ENCODE peak calls at places on chromosome 1, in four cellular contexts. J, M, X and U are unnamed samples.

GRCh38 chr1:200894712-200895447 is at the start of gene INAVA:
- DNase-seq in X (no peak), M (no peak), J (peak; percentile 83), U (peak; percentile 80)

GRCh38 chr1:67647036-67647798 is 37.8 kb upstream of the GADD45A start:
- DNase-seq in X (peak; percentile 41), J (peak; percentile 57), M (no peak), U (no peak)

GRCh38 chr1:182624582-182624981 is 20.4 kb upstream of the RGS16 start:
- DNase-seq in M (no peak), J (no peak), X (no peak), U (no peak)

GRCh38 chr1:47409311-47410085 is 6.6 kb upstream of the FOXE3 start:
- DNase-seq in M (no peak), X (no peak), J (no peak), U (no peak)

GRCh38 chr1:230153655-230154296 is 86.7 kb downstream of the GALNT2 start:
- DNase-seq in M (no peak), X (no peak), J (no peak), U (no peak)

GRCh38 chr1:244461254-244462071 is at the start of gene CATSPERE:
- DNase-seq in J (peak; percentile 93), X (peak; percentile 91), M (peak; percentile 73), U (peak; percentile 93)

GRCh38 chr1:6446665-6447015 is 19.3 kb downstream of the TNFRSF25 start:
- DNase-seq in M (no peak), X (no peak), J (no peak), U (no peak)

GRCh38 chr1:66291047-66291864 is 242.7 kb upstream of the SGIP1 start:
- DNase-seq in X (no peak), J (no peak), M (no peak), U (no peak)

GRCh38 chr1:172599912-172600311 is 59.0 kb upstream of the FASLG start:
- DNase-seq in J (no peak), M (no peak), X (no peak), U (no peak)

GRCh38 chr1:159960721-159961381 is 6.8 kb upstream of the SLAMF9 start:
- DNase-seq in J (no peak), X (no peak), M (peak; percentile 61), U (peak; percentile 72)

GRCh38 chr1:202272446-202272845 is 69.3 kb downstream of the UBE2T start:
- DNase-seq in J (no peak), X (no peak), M (no peak), U (peak; percentile 17)

GRCh38 chr1:28173151-28173979 is 3.1 kb downstream of the PTAFR start:
- DNase-seq in X (no peak), M (no peak), J (no peak), U (no peak)

GRCh38 chr1:203034422-203035110 is 8.3 kb downstream of the PPFIA4 start:
- DNase-seq in M (no peak), J (no peak), X (no peak), U (no peak)

GRCh38 chr1:194289569-194290266 is 1103.3 kb upstream of the B3GALT2 start:
- DNase-seq in M (no peak), X (no peak), J (no peak), U (no peak)

GRCh38 chr1:11749203-11749689 is 12.7 kb upstream of the C1orf167 start:
- DNase-seq in X (no peak), M (no peak), J (peak; percentile 50), U (peak; percentile 55)

DNA sequence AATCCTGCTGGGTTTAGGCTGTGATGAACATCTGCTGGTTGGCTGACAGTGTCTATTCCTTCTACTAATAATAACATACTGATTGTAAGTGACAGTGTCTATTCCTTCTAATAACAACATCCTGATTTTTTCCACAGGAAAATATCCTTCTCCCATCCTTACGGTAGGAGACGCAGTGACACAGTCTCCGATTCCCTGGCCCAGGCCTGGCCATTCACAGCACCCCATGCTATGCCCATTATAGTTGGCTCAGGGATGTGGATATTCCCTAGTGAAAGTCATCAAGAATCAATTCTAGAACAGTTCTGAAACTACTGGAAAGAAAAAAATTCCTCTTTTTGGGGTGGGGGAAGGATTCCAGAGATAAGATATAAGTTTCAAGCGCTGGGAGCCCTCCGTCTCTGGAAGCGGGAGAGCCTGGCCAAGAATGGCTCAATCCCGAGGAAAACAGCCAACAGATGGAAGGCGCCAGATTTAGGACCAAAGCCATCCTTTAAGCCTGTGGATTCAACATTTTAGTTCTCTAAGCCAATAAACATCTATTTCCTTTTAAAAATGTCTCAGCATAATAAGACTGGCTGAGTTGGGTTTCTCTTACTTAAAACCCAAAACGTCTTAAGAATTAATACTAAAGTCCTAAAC is 88.6 kb downstream of the GPATCH2 start:
- DNase-seq in X (peak; percentile 18), J (no peak), M (no peak), U (no peak)
- TF ChIP-seq POLR2A in X (no peak), J (no peak), M (no peak), U (no peak)

GRCh38 chr1:156421062-156421938 is 52.3 kb downstream of the RHBG start:
- DNase-seq in M (peak; percentile 66), J (peak; percentile 72), X (peak; percentile 82), U (peak; percentile 74)
- H3K4me3 ChIP-seq in M (no peak overlapping the region), J (no peak overlapping the region), X (peak overlapping the region; percentile 19), U (peak overlapping the region; percentile 54)

DNA sequence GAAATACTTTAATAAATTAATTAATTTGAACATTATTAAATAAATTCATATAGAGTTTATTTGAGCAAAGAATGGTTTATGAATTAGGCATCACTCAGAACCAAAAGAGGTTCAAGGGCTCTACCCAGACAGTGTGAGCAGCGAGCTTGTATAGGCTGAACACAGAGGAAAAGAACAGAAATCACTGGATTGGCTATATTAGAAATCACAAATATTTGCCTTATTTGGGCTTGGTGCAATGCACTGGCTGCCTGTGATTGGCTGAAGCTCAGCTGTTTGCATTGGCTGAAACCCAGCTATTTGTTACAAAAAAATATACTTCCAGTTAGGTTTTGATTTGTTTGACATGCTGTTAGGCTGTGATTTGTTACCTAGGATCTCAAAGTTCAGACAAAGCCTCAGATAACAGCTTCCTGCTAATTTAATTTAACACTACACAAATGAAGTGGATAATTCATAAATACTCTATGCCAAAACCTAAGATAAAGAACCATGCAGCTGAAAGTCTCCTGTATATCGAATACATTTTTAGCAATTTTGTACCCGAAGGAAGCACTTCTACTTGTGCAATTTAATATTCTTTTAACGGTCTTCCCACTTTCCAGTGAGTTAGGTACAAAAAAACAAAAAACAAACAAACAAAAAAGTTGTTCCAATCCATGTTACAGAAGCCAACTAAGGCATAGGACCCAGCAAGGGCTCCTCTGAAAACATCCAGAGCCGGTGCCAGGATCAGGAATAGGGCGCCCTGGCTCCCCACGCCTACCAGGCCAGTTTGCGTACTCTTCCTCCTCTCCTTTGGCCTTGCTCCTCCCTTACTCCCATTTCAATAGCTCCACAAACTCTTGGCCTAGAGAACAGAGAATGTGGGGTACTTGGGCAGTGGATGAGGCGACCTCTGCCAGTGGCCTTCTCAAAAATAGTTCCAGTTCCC is 179.1 kb downstream of the DUSP10 start:
- DNase-seq in M (no peak), X (no peak), J (no peak), U (no peak)
- H3K27ac ChIP-seq in M (no peak overlapping the region), X (no peak overlapping the region), J (no peak overlapping the region), U (no peak overlapping the region)

DNA sequence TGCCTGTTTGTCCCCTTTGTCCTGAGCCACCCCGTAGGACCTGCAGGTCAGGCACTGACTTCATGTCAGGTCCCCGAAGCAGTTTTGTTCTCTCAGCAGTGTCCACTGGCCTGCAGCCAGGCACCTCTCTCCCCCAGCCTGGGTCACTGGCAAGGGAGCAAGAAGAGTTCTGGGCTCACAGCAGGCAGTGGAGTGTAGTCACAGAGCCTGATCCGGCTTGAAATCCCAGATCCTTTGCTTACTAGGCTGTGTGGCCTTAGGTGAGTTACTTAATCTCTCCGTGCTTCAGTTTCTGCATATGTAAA is 34.2 kb downstream of the L1TD1 start:
- DNase-seq in J (no peak), X (no peak), M (no peak), U (no peak)
- TF ChIP-seq POLR2A in J (no peak), X (no peak), M (no peak), U (no peak)